ENCODE peak calls at places on chromosome 10, in five cellular contexts. U is GM12878, P is K562, O is SK-N-SH, C is H1. H is an unnamed sample.

GRCh38 chr10:472241-472910 is 217.1 kb downstream of the DIP2C start:
- DNase-seq in U (no peak), P (no peak), O (no peak), C (no peak), H (no peak)

GRCh38 chr10:32650246-32650655 is 204.3 kb downstream of the CCDC7 start:
- DNase-seq in U (peak; percentile 30), P (no peak), O (no peak), C (no peak), H (no peak)

GRCh38 chr10:83522881-83523386 is 616.4 kb upstream of the GHITM start:
- DNase-seq in U (no peak), P (no peak), O (peak; percentile 29), C (no peak), H (no peak)

GRCh38 chr10:69068549-69068948 is 19.4 kb upstream of the SRGN start:
- DNase-seq in U (no peak), P (no peak), O (no peak), C (no peak), H (no peak)

GRCh38 chr10:119190353-119190752 is 11.7 kb upstream of the PRDX3 start:
- DNase-seq in U (no peak), P (no peak), O (no peak), C (no peak), H (no peak)

GRCh38 chr10:88944813-88945212 is 7.8 kb downstream of the ACTA2 start:
- DNase-seq in U (no peak), P (no peak), O (no peak), C (no peak), H (no peak)

GRCh38 chr10:48490576-48491345 is 114.1 kb downstream of the ARHGAP22 start:
- DNase-seq in U (no peak), P (no peak), O (no peak), C (peak; percentile 39), H (no peak)

GRCh38 chr10:36779238-36779846 is 346.1 kb upstream of the ANKRD30A start:
- DNase-seq in U (no peak), P (peak; percentile 13), O (peak; percentile 74), C (no peak), H (peak; percentile 30)

GRCh38 chr10:100614416-100614815 is 78.7 kb downstream of the HIF1AN start:
- DNase-seq in U (no peak), P (no peak), O (no peak), C (no peak), H (no peak)

GRCh38 chr10:78571916-78572315 is 496.9 kb upstream of the ZMIZ1 start:
- DNase-seq in U (no peak), P (no peak), O (no peak), C (no peak), H (no peak)

GRCh38 chr10:78572565-78572964 is 496.2 kb upstream of the ZMIZ1 start:
- DNase-seq in U (no peak), P (no peak), O (no peak), C (no peak), H (no peak)

GRCh38 chr10:78571286-78571685 is 497.5 kb upstream of the ZMIZ1 start:
- DNase-seq in U (no peak), P (no peak), O (no peak), C (no peak), H (no peak)

GRCh38 chr10:78568664-78569063 is 500.1 kb upstream of the ZMIZ1 start:
- DNase-seq in U (no peak), P (no peak), O (no peak), C (no peak), H (no peak)

GRCh38 chr10:78570633-78571032 is 498.1 kb upstream of the ZMIZ1 start:
- DNase-seq in U (no peak), P (no peak), O (no peak), C (no peak), H (no peak)
- TF ChIP-seq GABPA in U (no peak), P (no peak), O (no peak), C (no peak), H (no peak)

GRCh38 chr10:125007436-125007835 is 65.5 kb downstream of the ZRANB1 start:
- DNase-seq in U (no peak), P (no peak), O (no peak), C (no peak), H (no peak)

GRCh38 chr10:125011171-125011925 is 69.4 kb downstream of the ZRANB1 start:
- DNase-seq in U (no peak), P (no peak), O (no peak), C (no peak), H (no peak)

GRCh38 chr10:125010362-125010761 is 68.4 kb downstream of the ZRANB1 start:
- DNase-seq in U (no peak), P (no peak), O (peak; percentile 26), C (no peak), H (no peak)

GRCh38 chr10:125008689-125009579 is 67.0 kb downstream of the ZRANB1 start:
- DNase-seq in U (no peak), P (no peak), O (no peak), C (no peak), H (no peak)

DNA sequence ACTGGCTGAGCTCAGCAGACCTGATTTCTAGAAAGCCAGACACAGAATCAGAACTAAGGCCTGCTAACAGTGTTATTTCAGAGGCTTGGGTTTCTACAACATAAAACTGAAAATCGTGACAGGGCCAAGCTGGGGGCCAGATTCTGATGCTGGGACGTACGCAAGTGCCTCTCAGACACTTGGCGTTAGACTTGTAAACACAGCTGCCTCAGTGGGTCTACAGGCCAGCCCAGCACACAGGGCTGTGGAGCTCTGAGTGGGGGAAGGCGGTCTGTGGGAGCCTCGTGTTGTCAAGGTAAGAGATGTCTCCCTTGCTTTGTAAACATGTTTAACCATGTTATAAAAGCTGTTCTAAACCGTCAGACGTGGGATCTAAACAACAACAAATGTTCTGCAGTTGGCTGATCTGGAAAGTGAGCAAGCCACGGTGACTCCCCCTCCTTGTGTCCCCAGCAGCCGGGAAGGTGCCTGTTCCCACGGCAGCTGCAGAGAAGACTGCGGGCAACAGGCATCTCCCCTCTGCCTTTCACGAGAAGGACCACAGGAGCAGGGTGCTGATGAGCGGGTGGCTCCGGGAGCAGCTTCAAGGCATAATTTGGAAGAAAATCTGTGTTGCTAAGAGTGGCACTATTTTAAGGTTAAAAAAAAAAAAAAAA is 67.8 kb downstream of the ZRANB1 start:
- DNase-seq in U (no peak), P (no peak), O (no peak), C (no peak), H (no peak)
- TF ChIP-seq TAF1 in U (no peak), P (no peak), O (no peak), C (no peak), H (no peak)

DNA sequence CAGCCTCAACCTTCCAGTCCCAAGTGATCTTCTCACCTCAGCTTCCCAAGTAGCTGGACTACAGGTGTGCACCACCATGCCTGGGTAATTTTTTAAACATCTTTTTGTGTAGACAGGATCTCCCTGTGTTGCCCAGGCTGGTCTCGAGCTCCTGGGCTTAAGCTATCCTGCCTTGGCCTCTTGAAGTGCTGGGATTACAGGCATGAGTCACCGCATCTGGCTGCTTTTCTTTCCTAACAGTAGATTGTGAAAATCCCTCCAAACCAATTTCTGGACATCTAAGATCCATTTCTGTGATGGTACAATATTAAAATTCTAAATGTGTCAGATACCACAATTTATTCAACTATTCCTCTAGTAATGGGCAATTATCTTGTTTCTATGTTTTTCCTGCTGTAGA is 38.7 kb downstream of the RAB18 start:
- DNase-seq in U (no peak), P (no peak), O (no peak), C (no peak), H (no peak)
- TF ChIP-seq GABPA in U (no peak), P (no peak), O (no peak), C (no peak), H (no peak)

GRCh38 chr10:91090761-91091529 is 129.5 kb upstream of the PCGF5 start:
- DNase-seq in U (no peak), P (peak; percentile 10), O (peak; percentile 33), C (no peak), H (peak; percentile 23)
- TF ChIP-seq TAF1 in U (no peak), P (no peak), O (no peak), C (no peak), H (no peak)

GRCh38 chr10:73865107-73865458 is 9.3 kb downstream of the CAMK2G start:
- DNase-seq in U (no peak), P (no peak), O (no peak), C (no peak), H (no peak)
- TF ChIP-seq GABPA in U (no peak), P (no peak), O (no peak), C (no peak), H (no peak)